ENCODE peak calls at places on chromosomes 16 and 17, in five cellular contexts. E, N, T, Z and S are unnamed samples.
A peak's percentile ranks its signal among the peaks of the same experiment; 100 is the strongest.

GRCh38 chr16:50670476-50670875 is 10.6 kb downstream of the SNX20 start:
- DNase-seq in Z (no peak), N (no peak), E (no peak), T (no peak), S (no peak)

GRCh38 chr16:89022051-89022836 is 45.2 kb upstream of the CBFA2T3 start:
- DNase-seq in Z (no peak), T (no peak), E (no peak), N (no peak), S (no peak)

GRCh38 chr17:68868708-68869107 is 86.5 kb downstream of the ABCA8 start:
- DNase-seq in N (no peak), Z (no peak), E (no peak), T (no peak), S (no peak)

GRCh38 chr17:7141824-7142223 is 27.2 kb upstream of the ASGR2 start:
- DNase-seq in E (no peak), T (no peak), Z (no peak), N (no peak), S (peak; percentile 36)

GRCh38 chr16:49632798-49633189 is 223.1 kb downstream of the ZNF423 start:
- DNase-seq in Z (no peak), N (no peak), E (no peak), T (no peak), S (no peak)

GRCh38 chr16:15972046-15972868 is 22.8 kb downstream of the ABCC1 start:
- DNase-seq in E (no peak), T (no peak), N (no peak), Z (no peak), S (no peak)

GRCh38 chr16:8858994-8859912 is 9.6 kb downstream of the CARHSP1 start:
- DNase-seq in Z (no peak), N (no peak), E (no peak), T (no peak), S (no peak)

GRCh38 chr17:74864866-74865395 is 5.2 kb upstream of the GRIN2C start:
- DNase-seq in T (peak; percentile 86), N (peak; percentile 40), E (peak; percentile 30), Z (peak; percentile 77), S (no peak)